ENCODE peak calls at places on chromosome 1, in seven cellular contexts. One of them, this sample, is unnamed.

GRCh38 chr1:210291786-210292275 is 36.9 kb upstream of the HHAT start:
- DNase-seq in NCI-H2029 treated with DMSO at 0.1 percent for 48 hours: no peak
- DNase-seq in pulmonary artery endothelial cell: no peak
- DNase-seq in MM.1S: no peak
- DNase-seq in iris pigment epithelial cell: peak; percentile 23
- DNase-seq in Kasumi-1: no peak
- DNase-seq in HCEC 1CT: no peak
- DNase-seq in this sample: no peak

GRCh38 chr1:32816676-32817158 is 441 bp downstream of the YARS1 start:
- DNase-seq in NCI-H2029 treated with DMSO at 0.1 percent for 48 hours: peak; percentile 10
- DNase-seq in pulmonary artery endothelial cell: no peak
- DNase-seq in MM.1S: no peak
- DNase-seq in iris pigment epithelial cell: peak; percentile 44
- DNase-seq in Kasumi-1: peak; percentile 34
- DNase-seq in HCEC 1CT: peak; percentile 33
- DNase-seq in this sample: peak; percentile 56

GRCh38 chr1:8059161-8059622 is 33.1 kb upstream of the ERRFI1 start:
- DNase-seq in NCI-H2029 treated with DMSO at 0.1 percent for 48 hours: no peak
- DNase-seq in pulmonary artery endothelial cell: no peak
- DNase-seq in MM.1S: no peak
- DNase-seq in iris pigment epithelial cell: peak; percentile 92
- DNase-seq in Kasumi-1: no peak
- DNase-seq in HCEC 1CT: peak; percentile 48
- DNase-seq in this sample: no peak

GRCh38 chr1:20233394-20233793 is 47.1 kb upstream of the PLA2G2C start:
- DNase-seq in NCI-H2029 treated with DMSO at 0.1 percent for 48 hours: no peak
- DNase-seq in pulmonary artery endothelial cell: no peak
- DNase-seq in MM.1S: peak; percentile 27
- DNase-seq in iris pigment epithelial cell: peak; percentile 19
- DNase-seq in Kasumi-1: peak; percentile 34
- DNase-seq in HCEC 1CT: peak; percentile 34
- DNase-seq in this sample: peak; percentile 51

GRCh38 chr1:206685256-206685748 is 597 bp downstream of the MAPKAPK2 start:
- DNase-seq in NCI-H2029 treated with DMSO at 0.1 percent for 48 hours: no peak
- DNase-seq in pulmonary artery endothelial cell: no peak
- DNase-seq in MM.1S: peak; percentile 46
- DNase-seq in iris pigment epithelial cell: no peak
- DNase-seq in Kasumi-1: no peak
- DNase-seq in HCEC 1CT: peak; percentile 17
- DNase-seq in this sample: peak; percentile 79

GRCh38 chr1:40653851-40654537 is 11.5 kb downstream of the RIMS3 start:
- DNase-seq in NCI-H2029 treated with DMSO at 0.1 percent for 48 hours: no peak
- DNase-seq in pulmonary artery endothelial cell: no peak
- DNase-seq in MM.1S: no peak
- DNase-seq in iris pigment epithelial cell: no peak
- DNase-seq in Kasumi-1: no peak
- DNase-seq in HCEC 1CT: no peak
- DNase-seq in this sample: no peak

GRCh38 chr1:204288061-204288588 is 71.6 kb downstream of the PLEKHA6 start:
- DNase-seq in NCI-H2029 treated with DMSO at 0.1 percent for 48 hours: peak; percentile 74
- DNase-seq in pulmonary artery endothelial cell: no peak
- DNase-seq in MM.1S: no peak
- DNase-seq in iris pigment epithelial cell: peak; percentile 58
- DNase-seq in Kasumi-1: no peak
- DNase-seq in HCEC 1CT: no peak
- DNase-seq in this sample: no peak

GRCh38 chr1:37360011-37360410 is 114.4 kb upstream of the ZC3H12A start:
- DNase-seq in NCI-H2029 treated with DMSO at 0.1 percent for 48 hours: peak; percentile 88
- DNase-seq in pulmonary artery endothelial cell: no peak
- DNase-seq in MM.1S: no peak
- DNase-seq in iris pigment epithelial cell: no peak
- DNase-seq in Kasumi-1: no peak
- DNase-seq in HCEC 1CT: no peak
- DNase-seq in this sample: no peak

GRCh38 chr1:58231204-58231603 is 315.3 kb downstream of the OMA1 start:
- DNase-seq in NCI-H2029 treated with DMSO at 0.1 percent for 48 hours: no peak
- DNase-seq in pulmonary artery endothelial cell: no peak
- DNase-seq in MM.1S: peak; percentile 68
- DNase-seq in iris pigment epithelial cell: no peak
- DNase-seq in Kasumi-1: no peak
- DNase-seq in HCEC 1CT: no peak
- DNase-seq in this sample: no peak

GRCh38 chr1:243729956-243730355 is 120.1 kb downstream of the AKT3 start:
- DNase-seq in NCI-H2029 treated with DMSO at 0.1 percent for 48 hours: no peak
- DNase-seq in pulmonary artery endothelial cell: no peak
- DNase-seq in MM.1S: no peak
- DNase-seq in iris pigment epithelial cell: no peak
- DNase-seq in Kasumi-1: no peak
- DNase-seq in HCEC 1CT: no peak
- DNase-seq in this sample: no peak

GRCh38 chr1:225484657-225485606 is 57.1 kb upstream of the LBR start:
- DNase-seq in NCI-H2029 treated with DMSO at 0.1 percent for 48 hours: no peak
- DNase-seq in pulmonary artery endothelial cell: no peak
- DNase-seq in MM.1S: no peak
- DNase-seq in iris pigment epithelial cell: no peak
- DNase-seq in Kasumi-1: no peak
- DNase-seq in HCEC 1CT: no peak
- DNase-seq in this sample: no peak